ENCODE peak calls at places on chromosomes 4 and X, in nine cellular contexts. V, H, W, U, I, D, T, A and X are unnamed samples.
A peak's percentile ranks its signal among the peaks of the same experiment; 100 is the strongest.

GRCh38 chrX:110450050-110450449 is 91.4 kb downstream of the RTL9 start:
- DNase-seq in V (peak; percentile 75), H (peak; percentile 60), W (peak; percentile 49), U (peak; percentile 15), I (peak; percentile 69), D (peak; percentile 89), T (peak; percentile 36), A (peak; percentile 61), X (peak; percentile 50)

GRCh38 chr4:115332078-115332477 is 218.7 kb upstream of the NDST4 start:
- DNase-seq in V (no peak), H (no peak), W (no peak), U (no peak), I (no peak), D (no peak), T (no peak), A (no peak), X (no peak)

GRCh38 chr4:20249333-20249732 is 2.4 kb upstream of the SLIT2 start:
- DNase-seq in V (peak; percentile 20), H (no peak), W (no peak), U (no peak), I (peak; percentile 80), D (no peak), T (no peak), A (no peak), X (no peak)

GRCh38 chr4:87839309-87839946 is 6.7 kb downstream of the MEPE start:
- DNase-seq in V (peak; percentile 16), H (peak; percentile 23), W (peak; percentile 16), U (peak; percentile 11), I (peak; percentile 65), D (peak; percentile 27), T (no peak), A (no peak), X (no peak)

GRCh38 chr4:86129546-86129945 is 230.3 kb downstream of the MAPK10 start:
- DNase-seq in V (no peak), H (no peak), W (no peak), U (no peak), I (no peak), D (no peak), T (no peak), A (no peak), X (no peak)

GRCh38 chrX:147550217-147550616 is 361.5 kb upstream of the FMR1 start:
- DNase-seq in V (peak; percentile 31), H (no peak), W (no peak), U (no peak), I (no peak), D (peak; percentile 54), T (no peak), A (no peak), X (no peak)

GRCh38 chr4:141352775-141353544 is 132.3 kb downstream of the ZNF330 start:
- DNase-seq in V (no peak), H (peak; percentile 12), W (no peak), U (peak; percentile 58), I (peak; percentile 85), D (no peak), T (no peak), A (no peak), X (no peak)

GRCh38 chr4:140094701-140095420 is 59.1 kb downstream of the MAML3 start:
- DNase-seq in V (no peak), H (peak; percentile 13), W (peak; percentile 57), U (no peak), I (no peak), D (peak; percentile 33), T (no peak), A (peak; percentile 85), X (peak; percentile 95)

GRCh38 chrX:40145001-40145631 is 47.4 kb upstream of the BCOR start:
- DNase-seq in V (peak; percentile 72), H (no peak), W (no peak), U (no peak), I (no peak), D (no peak), T (no peak), A (no peak), X (no peak)

GRCh38 chrX:38627683-38628082 is 66.3 kb downstream of the TSPAN7 start:
- DNase-seq in V (peak; percentile 33), H (peak; percentile 19), W (no peak), U (no peak), I (peak; percentile 42), D (no peak), T (no peak), A (no peak), X (no peak)

GRCh38 chr4:159206427-159206871 is 103.6 kb downstream of the RAPGEF2 start:
- DNase-seq in V (no peak), H (peak; percentile 60), W (no peak), U (no peak), I (peak; percentile 56), D (no peak), T (no peak), A (no peak), X (no peak)

GRCh38 chr4:159212675-159213297 is 109.9 kb downstream of the RAPGEF2 start:
- DNase-seq in V (no peak), H (no peak), W (no peak), U (no peak), I (no peak), D (no peak), T (no peak), A (no peak), X (no peak)

GRCh38 chr4:159210975-159211374 is 108.1 kb downstream of the RAPGEF2 start:
- DNase-seq in V (no peak), H (no peak), W (no peak), U (no peak), I (no peak), D (no peak), T (no peak), A (no peak), X (no peak)

GRCh38 chr4:159205462-159205861 is 102.6 kb downstream of the RAPGEF2 start:
- DNase-seq in V (no peak), H (no peak), W (no peak), U (no peak), I (no peak), D (no peak), T (no peak), A (no peak), X (no peak)

DNA sequence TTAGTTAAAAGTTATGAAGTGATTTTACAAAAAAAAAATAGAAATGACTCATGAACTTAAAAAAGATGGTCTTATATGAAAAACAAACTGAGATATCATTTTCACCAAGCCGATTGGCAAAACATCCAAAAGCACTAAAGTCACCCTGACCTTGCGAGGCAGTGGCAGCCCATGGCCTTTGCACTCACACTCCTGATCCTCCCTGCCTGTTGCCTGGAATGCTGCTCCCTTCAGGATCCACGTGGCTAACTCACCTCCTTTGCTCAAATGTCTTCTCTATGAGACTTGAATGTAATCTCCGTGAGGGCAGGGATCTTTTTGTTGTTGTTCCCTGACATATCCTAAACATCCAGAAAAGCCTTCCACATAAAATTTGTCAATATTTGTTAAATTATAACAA is 106.4 kb downstream of the RAPGEF2 start:
- DNase-seq in V (no peak), H (no peak), W (no peak), U (no peak), I (no peak), D (no peak), T (no peak), A (no peak), X (no peak)
- TF ChIP-seq CTCF in V (no peak), H (no peak), W (no peak), U (no peak), I (no peak), D (no peak), T (no peak), A (no peak), X (no peak)

GRCh38 chr4:2465032-2465431 is 3.9 kb upstream of the RNF4 start:
- DNase-seq in V (no peak), H (no peak), W (no peak), U (no peak), I (no peak), D (no peak), T (no peak), A (no peak), X (no peak)

GRCh38 chr4:2462992-2463762 is 5.7 kb upstream of the RNF4 start:
- DNase-seq in V (no peak), H (no peak), W (no peak), U (no peak), I (no peak), D (no peak), T (no peak), A (no peak), X (no peak)

GRCh38 chr4:2461246-2461960 is 7.5 kb upstream of the RNF4 start:
- DNase-seq in V (no peak), H (no peak), W (no peak), U (no peak), I (no peak), D (no peak), T (no peak), A (no peak), X (no peak)

GRCh38 chr4:2459589-2460349 is 9.1 kb upstream of the RNF4 start:
- DNase-seq in V (no peak), H (no peak), W (no peak), U (no peak), I (no peak), D (no peak), T (no peak), A (no peak), X (no peak)

GRCh38 chr4:2462218-2462991 is 6.5 kb upstream of the RNF4 start:
- DNase-seq in V (peak; percentile 82), H (peak; percentile 39), W (peak; percentile 74), U (peak; percentile 27), I (peak; percentile 67), D (peak; percentile 79), T (peak; percentile 43), A (peak; percentile 76), X (no peak)
- TF ChIP-seq CTCF in V (peak; percentile 53), H (no peak), W (peak; percentile 78), U (peak; percentile 42), I (peak; percentile 11), D (no peak), T (peak; percentile 46), A (peak; percentile 61), X (peak; percentile 61)

GRCh38 chrX:136397001-136397400 is 90.7 kb upstream of the BRS3 start:
- DNase-seq in V (no peak), H (no peak), W (no peak), U (no peak), I (no peak), D (no peak), T (no peak), A (no peak), X (no peak)
- TF ChIP-seq CTCF in V (no peak), H (peak; percentile 23), W (no peak), U (no peak), I (no peak), D (no peak), T (no peak), A (no peak), X (no peak)

DNA sequence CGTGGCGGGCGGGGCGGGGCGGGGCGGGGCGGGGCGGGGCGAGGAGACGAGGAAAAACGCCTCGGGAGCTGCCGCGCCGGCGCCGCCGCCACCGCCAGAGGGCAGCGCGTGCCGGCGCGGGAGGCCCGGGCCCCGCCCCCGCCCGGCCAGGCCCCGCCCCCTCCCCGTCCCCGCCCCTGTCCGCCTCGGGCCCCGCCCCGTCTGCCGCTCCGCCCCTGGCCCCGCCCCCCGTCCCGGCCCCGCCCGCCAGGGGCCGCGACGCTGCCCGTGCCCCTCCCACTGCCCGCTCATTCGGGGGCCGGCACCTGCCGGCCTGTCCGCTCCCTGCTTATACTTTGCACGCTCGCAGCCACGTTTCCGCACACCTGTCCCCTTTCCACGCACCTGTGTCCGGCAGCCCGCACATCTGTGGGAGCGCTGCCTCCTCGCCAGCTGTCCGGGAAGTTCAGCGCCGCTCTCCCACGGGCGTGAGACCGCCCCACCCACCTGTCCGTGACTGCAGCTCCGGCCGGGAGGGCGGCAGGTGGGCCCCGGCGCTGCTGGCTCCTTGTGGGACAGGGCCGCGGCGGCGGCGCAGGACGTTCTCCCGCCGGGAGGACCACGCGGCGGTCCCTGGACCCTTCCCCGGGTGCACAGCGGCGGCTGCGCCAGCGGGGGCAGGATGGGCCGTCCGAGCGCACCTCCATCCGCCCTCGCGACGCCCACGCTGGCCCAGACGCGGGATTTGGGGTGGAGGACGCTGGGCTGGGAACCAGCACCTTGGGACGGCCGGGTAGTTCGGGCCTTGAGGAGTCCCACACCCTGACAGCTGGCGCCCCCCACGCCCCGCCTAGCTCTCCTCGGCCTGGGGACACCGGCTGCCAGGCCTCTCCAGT is 1.5 kb upstream of the FGFRL1 start:
- DNase-seq in V (peak; percentile 73), H (peak; percentile 38), W (peak; percentile 69), U (no peak), I (peak; percentile 52), D (peak; percentile 80), T (peak; percentile 68), A (peak; percentile 79), X (peak; percentile 68)
- TF ChIP-seq CTCF in V (peak; percentile 43), H (peak; percentile 10), W (no peak), U (no peak), I (no peak), D (peak; percentile 16), T (peak; percentile 19), A (no peak), X (peak; percentile 34)